ENCODE peak calls at places on chromosomes 16 and 17, in four cellular contexts. One of them, this sample, is unnamed.

GRCh38 chr16:29807426-29808218 is 1.3 kb downstream of the MAZ start:
- DNase-seq in aorta: peak; percentile 95
- DNase-seq in psoas muscle: peak; percentile 86
- DNase-seq in esophagus muscularis mucosa: peak; percentile 96
- DNase-seq in this sample: peak; percentile 91

GRCh38 chr17:65627892-65628622 is 66.6 kb upstream of the AXIN2 start:
- DNase-seq in aorta: peak; percentile 55
- DNase-seq in psoas muscle: peak; percentile 21
- DNase-seq in esophagus muscularis mucosa: no peak
- DNase-seq in this sample: no peak

GRCh38 chr17:82244413-82245140 is 15.7 kb downstream of the SLC16A3 start:
- DNase-seq in psoas muscle: peak; percentile 40
- DNase-seq in esophagus muscularis mucosa: no peak
- DNase-seq in aorta: no peak
- DNase-seq in this sample: no peak

GRCh38 chr17:64096037-64096436 is 33.9 kb downstream of the ERN1 start:
- DNase-seq in aorta: no peak
- DNase-seq in esophagus muscularis mucosa: no peak
- DNase-seq in psoas muscle: no peak
- DNase-seq in this sample: no peak

GRCh38 chr17:28071891-28072606 is 29.6 kb downstream of the NLK start:
- DNase-seq in aorta: no peak
- DNase-seq in esophagus muscularis mucosa: no peak
- DNase-seq in psoas muscle: no peak
- DNase-seq in this sample: no peak

GRCh38 chr16:22648941-22649340 is 138.2 kb downstream of the NPIPB5 start:
- DNase-seq in psoas muscle: no peak
- DNase-seq in esophagus muscularis mucosa: no peak
- DNase-seq in aorta: no peak
- DNase-seq in this sample: no peak

GRCh38 chr17:28282596-28282995 is 36.4 kb upstream of the TMEM97 start:
- DNase-seq in psoas muscle: no peak
- DNase-seq in esophagus muscularis mucosa: no peak
- DNase-seq in aorta: no peak
- DNase-seq in this sample: no peak

GRCh38 chr17:42133461-42134041 is 10.9 kb downstream of the HSPB9 start:
- DNase-seq in psoas muscle: no peak
- DNase-seq in aorta: no peak
- DNase-seq in esophagus muscularis mucosa: no peak
- DNase-seq in this sample: no peak

GRCh38 chr17:36931697-36932382 is 5.4 kb upstream of the LHX1 start:
- DNase-seq in aorta: no peak
- DNase-seq in psoas muscle: no peak
- DNase-seq in esophagus muscularis mucosa: no peak
- DNase-seq in this sample: no peak

GRCh38 chr17:21286771-21287702 is 2.5 kb downstream of the MAP2K3 start:
- DNase-seq in psoas muscle: no peak
- DNase-seq in aorta: no peak
- DNase-seq in esophagus muscularis mucosa: no peak
- DNase-seq in this sample: no peak

GRCh38 chr16:50263940-50264929 is 2.1 kb upstream of the ADCY7 start:
- DNase-seq in esophagus muscularis mucosa: no peak
- DNase-seq in aorta: no peak
- DNase-seq in psoas muscle: no peak
- DNase-seq in this sample: no peak

GRCh38 chr16:30958164-30959083 is 870 bp downstream of the SETD1A start:
- DNase-seq in aorta: peak; percentile 49
- DNase-seq in psoas muscle: peak; percentile 68
- DNase-seq in esophagus muscularis mucosa: no peak
- DNase-seq in this sample: no peak

GRCh38 chr16:10981697-10982216 is 37.4 kb downstream of the CLEC16A start:
- DNase-seq in aorta: no peak
- DNase-seq in esophagus muscularis mucosa: no peak
- DNase-seq in psoas muscle: no peak
- DNase-seq in this sample: no peak

GRCh38 chr17:71667661-71668060 is 453.2 kb upstream of the SOX9 start:
- DNase-seq in esophagus muscularis mucosa: no peak
- DNase-seq in aorta: no peak
- DNase-seq in psoas muscle: no peak
- DNase-seq in this sample: no peak

GRCh38 chr16:64712027-64712426 is 409.8 kb downstream of the CDH11 start:
- DNase-seq in psoas muscle: no peak
- DNase-seq in aorta: no peak
- DNase-seq in esophagus muscularis mucosa: no peak
- DNase-seq in this sample: no peak

GRCh38 chr17:56752263-56752662 is 81.5 kb downstream of the C17orf67 start:
- DNase-seq in psoas muscle: no peak
- DNase-seq in aorta: no peak
- DNase-seq in esophagus muscularis mucosa: no peak
- DNase-seq in this sample: no peak

GRCh38 chr17:64255764-64256163 is 7.3 kb downstream of the TEX2 start:
- DNase-seq in aorta: no peak
- DNase-seq in esophagus muscularis mucosa: no peak
- DNase-seq in psoas muscle: no peak
- DNase-seq in this sample: no peak

GRCh38 chr17:14303343-14304221 is 2.7 kb downstream of the HS3ST3B1 start:
- DNase-seq in aorta: no peak
- DNase-seq in psoas muscle: no peak
- DNase-seq in esophagus muscularis mucosa: no peak
- DNase-seq in this sample: no peak

GRCh38 chr16:81095653-81095952 is 592 bp downstream of the GCSH start:
- DNase-seq in aorta: no peak
- DNase-seq in esophagus muscularis mucosa: no peak
- DNase-seq in psoas muscle: no peak
- DNase-seq in this sample: peak; percentile 59

GRCh38 chr17:19744922-19745757 is 3.0 kb downstream of the ALDH3A1 start:
- DNase-seq in psoas muscle: peak; percentile 93
- DNase-seq in aorta: peak; percentile 95
- DNase-seq in esophagus muscularis mucosa: peak; percentile 97
- DNase-seq in this sample: peak; percentile 93

GRCh38 chr17:29005936-29006438 is at the start of gene SEZ6:
- DNase-seq in esophagus muscularis mucosa: no peak
- DNase-seq in aorta: peak; percentile 78
- DNase-seq in psoas muscle: peak; percentile 77
- DNase-seq in this sample: peak; percentile 59

GRCh38 chr17:2792541-2793169 is 3.6 kb upstream of the RAP1GAP2 start:
- DNase-seq in esophagus muscularis mucosa: no peak
- DNase-seq in aorta: no peak
- DNase-seq in psoas muscle: no peak
- DNase-seq in this sample: no peak

GRCh38 chr17:53736516-53737274 is 86.0 kb upstream of the KIF2B start:
- DNase-seq in esophagus muscularis mucosa: no peak
- DNase-seq in aorta: no peak
- DNase-seq in psoas muscle: no peak
- DNase-seq in this sample: no peak

GRCh38 chr16:85917012-85917411 is 18.1 kb downstream of the IRF8 start:
- DNase-seq in psoas muscle: no peak
- DNase-seq in esophagus muscularis mucosa: no peak
- DNase-seq in aorta: no peak
- DNase-seq in this sample: no peak

GRCh38 chr17:57723427-57724037 is 21.6 kb downstream of the CCDC182 start:
- DNase-seq in aorta: no peak
- DNase-seq in psoas muscle: no peak
- DNase-seq in esophagus muscularis mucosa: no peak
- DNase-seq in this sample: no peak

GRCh38 chr16:83200005-83200779 is 573.4 kb downstream of the CDH13 start:
- DNase-seq in aorta: no peak
- DNase-seq in esophagus muscularis mucosa: no peak
- DNase-seq in psoas muscle: no peak
- DNase-seq in this sample: peak; percentile 30

GRCh38 chr16:56980792-56981724 is 8.3 kb upstream of the NLRC5 start:
- DNase-seq in aorta: no peak
- DNase-seq in esophagus muscularis mucosa: no peak
- DNase-seq in psoas muscle: no peak
- DNase-seq in this sample: no peak

GRCh38 chr16:56849690-56850680 is 15.0 kb upstream of the SLC12A3 start:
- DNase-seq in psoas muscle: no peak
- DNase-seq in esophagus muscularis mucosa: no peak
- DNase-seq in aorta: no peak
- DNase-seq in this sample: no peak

GRCh38 chr17:18163528-18163927 is 20.1 kb upstream of the ALKBH5 start:
- DNase-seq in psoas muscle: no peak
- DNase-seq in aorta: no peak
- DNase-seq in esophagus muscularis mucosa: no peak
- DNase-seq in this sample: no peak

GRCh38 chr17:53353919-53354351 is 468.8 kb upstream of the KIF2B start:
- DNase-seq in aorta: no peak
- DNase-seq in esophagus muscularis mucosa: peak; percentile 77
- DNase-seq in psoas muscle: no peak
- DNase-seq in this sample: no peak

GRCh38 chr17:55889271-55889670 is 138.4 kb downstream of the PCTP start:
- DNase-seq in psoas muscle: no peak
- DNase-seq in esophagus muscularis mucosa: no peak
- DNase-seq in aorta: no peak
- DNase-seq in this sample: no peak

GRCh38 chr17:1029196-1029911 is 32.4 kb downstream of the TIMM22 start:
- DNase-seq in psoas muscle: peak; percentile 50
- DNase-seq in esophagus muscularis mucosa: no peak
- DNase-seq in aorta: peak; percentile 76
- DNase-seq in this sample: peak; percentile 87

GRCh38 chr17:66652840-66653507 is 181.9 kb upstream of the CACNG5 start:
- DNase-seq in aorta: no peak
- DNase-seq in psoas muscle: no peak
- DNase-seq in esophagus muscularis mucosa: no peak
- DNase-seq in this sample: no peak

GRCh38 chr16:1610071-1610840 is 1.6 kb downstream of the IFT140 start:
- DNase-seq in psoas muscle: peak; percentile 91
- DNase-seq in aorta: peak; percentile 92
- DNase-seq in esophagus muscularis mucosa: peak; percentile 96
- DNase-seq in this sample: peak; percentile 90

GRCh38 chr16:13435873-13436474 is 484.0 kb upstream of the ERCC4 start:
- DNase-seq in psoas muscle: no peak
- DNase-seq in esophagus muscularis mucosa: no peak
- DNase-seq in aorta: no peak
- DNase-seq in this sample: no peak

GRCh38 chr16:58661199-58661830 is 23.3 kb downstream of the SLC38A7 start:
- DNase-seq in esophagus muscularis mucosa: no peak
- DNase-seq in psoas muscle: peak; percentile 54
- DNase-seq in aorta: peak; percentile 66
- DNase-seq in this sample: peak; percentile 70

GRCh38 chr16:49620158-49620867 is 235.6 kb downstream of the ZNF423 start:
- DNase-seq in esophagus muscularis mucosa: no peak
- DNase-seq in aorta: peak; percentile 91
- DNase-seq in psoas muscle: peak; percentile 88
- DNase-seq in this sample: peak; percentile 92

GRCh38 chr16:4318171-4318910 is 2.5 kb downstream of the GLIS2 start:
- DNase-seq in psoas muscle: no peak
- DNase-seq in esophagus muscularis mucosa: no peak
- DNase-seq in aorta: peak; percentile 51
- DNase-seq in this sample: no peak

GRCh38 chr16:53744449-53744848 is 40.5 kb downstream of the FTO start:
- DNase-seq in esophagus muscularis mucosa: no peak
- DNase-seq in aorta: no peak
- DNase-seq in psoas muscle: no peak
- DNase-seq in this sample: no peak

GRCh38 chr17:75996665-75997590 is 3.7 kb upstream of the CDK3 start:
- DNase-seq in aorta: peak; percentile 71
- DNase-seq in psoas muscle: no peak
- DNase-seq in esophagus muscularis mucosa: no peak
- DNase-seq in this sample: no peak
- H3K4me3 ChIP-seq in aorta: no peak overlapping the region
- H3K4me3 ChIP-seq in psoas muscle: no peak overlapping the region
- H3K4me3 ChIP-seq in esophagus muscularis mucosa: no peak overlapping the region
- H3K4me3 ChIP-seq in this sample: no peak overlapping the region

GRCh38 chr17:72950236-72950931 is 142.1 kb downstream of the SLC39A11 start:
- DNase-seq in psoas muscle: no peak
- DNase-seq in esophagus muscularis mucosa: no peak
- DNase-seq in aorta: no peak
- DNase-seq in this sample: no peak
- H3K27ac ChIP-seq in psoas muscle: no peak overlapping the region
- H3K27ac ChIP-seq in esophagus muscularis mucosa: no peak overlapping the region
- H3K27ac ChIP-seq in aorta: no peak overlapping the region
- H3K27ac ChIP-seq in this sample: no peak overlapping the region

DNA sequence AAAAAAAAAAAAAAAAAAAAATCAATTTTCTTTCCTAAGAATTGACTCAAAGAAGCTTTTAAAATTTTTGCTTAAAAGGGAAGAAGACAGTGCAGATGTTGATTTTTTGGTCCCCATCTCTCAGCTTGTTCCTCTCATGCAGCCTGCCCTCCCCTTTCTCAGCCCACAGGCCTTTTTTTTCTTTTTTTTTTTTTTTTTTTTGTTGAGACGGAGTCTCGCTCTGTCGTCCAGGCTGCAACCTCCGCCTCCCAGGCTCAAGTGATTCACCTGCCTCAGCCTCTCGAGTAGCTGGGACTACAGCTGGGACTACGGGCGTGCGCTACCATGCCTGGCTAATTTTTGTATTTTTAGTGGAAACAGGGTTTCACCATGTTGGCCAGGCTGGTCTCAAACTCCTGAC is 17.7 kb downstream of the YPEL2 start:
- DNase-seq in aorta: no peak
- DNase-seq in esophagus muscularis mucosa: no peak
- DNase-seq in psoas muscle: no peak
- DNase-seq in this sample: no peak
- H3K4me1 ChIP-seq in aorta: peaks cover 11% of the 10 kb centered on the region
- H3K4me1 ChIP-seq in esophagus muscularis mucosa: peaks cover 98% of the 10 kb centered on the region
- H3K4me1 ChIP-seq in psoas muscle: peaks cover 80% of the 10 kb centered on the region
- H3K4me1 ChIP-seq in this sample: no peaks in the 10 kb centered on the region

DNA sequence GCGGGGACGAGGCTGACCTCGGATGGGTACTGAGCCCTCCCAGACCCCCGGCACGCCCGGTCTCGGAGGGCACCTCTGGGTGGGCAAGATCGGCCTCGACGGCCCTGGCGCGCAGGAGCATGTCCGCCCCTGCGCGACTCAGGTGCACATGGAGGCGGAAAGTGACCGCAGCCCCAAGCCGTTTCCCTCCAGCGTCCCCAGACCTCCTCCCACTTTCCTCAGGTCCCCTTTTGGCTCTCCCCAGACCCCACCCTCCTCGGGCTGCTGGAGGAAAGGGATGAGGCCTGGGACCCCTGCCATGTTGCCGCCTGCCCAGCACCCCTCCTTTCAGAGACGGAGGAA is 10.0 kb downstream of the RPL19 start:
- DNase-seq in psoas muscle: no peak
- DNase-seq in aorta: no peak
- DNase-seq in esophagus muscularis mucosa: no peak
- DNase-seq in this sample: no peak
- H3K4me3 ChIP-seq in psoas muscle: peak overlapping the region; percentile 65
- H3K4me3 ChIP-seq in aorta: no peak overlapping the region
- H3K4me3 ChIP-seq in esophagus muscularis mucosa: peak overlapping the region; percentile 58
- H3K4me3 ChIP-seq in this sample: peak overlapping the region; percentile 35

GRCh38 chr17:80219013-80219776 is 938 bp downstream of the SGSH start:
- DNase-seq in aorta: peak; percentile 92
- DNase-seq in psoas muscle: peak; percentile 78
- DNase-seq in esophagus muscularis mucosa: peak; percentile 93
- DNase-seq in this sample: peak; percentile 87
- H3K27ac ChIP-seq in aorta: no peak overlapping the region
- H3K27ac ChIP-seq in psoas muscle: peak overlapping the region; percentile 89
- H3K27ac ChIP-seq in esophagus muscularis mucosa: peak overlapping the region; percentile 79
- H3K27ac ChIP-seq in this sample: peak overlapping the region; percentile 89